ENCODE peak calls at places on chromosomes 1 and 21, in seven cellular contexts. C is progenitor cell of endocrine pancreas, A is astrocyte of the spinal cord, U is PC-3, V is dorsolateral prefrontal cortex, J is fibroblast of lung, D is choroid plexus epithelial cell. Q is an unnamed sample.

GRCh38 chr1:170562644-170563338 is 30.8 kb downstream of the GORAB start:
- DNase-seq in U (peak), C (no peak), V (peak), A (peak), J (peak), D (peak), Q (no peak)

GRCh38 chr1:46811053-46811452 is 12.2 kb downstream of the CYP4B1 start:
- DNase-seq in C (no peak), J (no peak), A (no peak), U (no peak), D (no peak), V (no peak), Q (no peak)

GRCh38 chr1:214120951-214121350 is 133.2 kb downstream of the PROX1 start:
- DNase-seq in V (no peak), A (no peak), J (no peak), D (no peak), U (no peak), C (no peak), Q (no peak)

GRCh38 chr1:228281631-228282328 is 73.9 kb downstream of the OBSCN start:
- DNase-seq in C (no peak), J (no peak), V (no peak), A (no peak), U (no peak), D (no peak), Q (no peak)

GRCh38 chr21:37225440-37225839 is 41.7 kb downstream of the VPS26C start:
- DNase-seq in D (no peak), A (no peak), U (no peak), J (no peak), C (no peak), V (no peak), Q (no peak)

GRCh38 chr1:227899141-227899819 is 48.5 kb downstream of the WNT9A start:
- DNase-seq in J (no peak), D (no peak), V (no peak), C (no peak), U (no peak), A (no peak), Q (peak)

GRCh38 chr1:222974496-222974895 is 159.7 kb downstream of the DISP1 start:
- DNase-seq in V (no peak), C (no peak), J (peak), U (peak), A (peak), D (peak), Q (no peak)

GRCh38 chr1:8674912-8675311 is 142.5 kb downstream of the RERE start:
- DNase-seq in J (peak), D (no peak), A (no peak), V (no peak), U (peak), C (no peak), Q (no peak)

GRCh38 chr1:220966874-220967631 is 87.8 kb downstream of the HLX start:
- DNase-seq in C (no peak), J (no peak), V (no peak), D (no peak), A (no peak), U (no peak), Q (no peak)

GRCh38 chr1:160401487-160401805 is 1.1 kb downstream of the VANGL2 start:
- DNase-seq in U (no peak), J (no peak), D (no peak), V (no peak), C (no peak), A (no peak), Q (no peak)

GRCh38 chr1:147168626-147169058 is 3.6 kb downstream of the PRKAB2 start:
- DNase-seq in U (peak), D (peak), V (no peak), C (no peak), J (peak), A (peak), Q (no peak)

GRCh38 chr1:183241446-183241845 is 55.4 kb downstream of the LAMC2 start:
- DNase-seq in A (no peak), U (no peak), J (peak), C (no peak), D (no peak), V (no peak), Q (no peak)

GRCh38 chr1:60090662-60091061 is 17.1 kb upstream of the C1orf87 start:
- DNase-seq in C (no peak), U (no peak), A (no peak), V (no peak), D (no peak), J (no peak), Q (no peak)

GRCh38 chr1:72140222-72140621 is 142.1 kb downstream of the NEGR1 start:
- DNase-seq in A (no peak), V (no peak), C (no peak), J (peak), D (no peak), U (no peak), Q (no peak)

GRCh38 chr1:157377216-157377821 is 175.0 kb downstream of the FCRL5 start:
- DNase-seq in A (peak), V (no peak), C (peak), U (peak), D (peak), J (no peak), Q (no peak)

GRCh38 chr1:2354511-2355407 is 36.6 kb downstream of the MORN1 start:
- DNase-seq in J (no peak), V (no peak), U (no peak), D (peak), A (no peak), C (no peak), Q (no peak)

GRCh38 chr1:174740248-174740990 is 259.3 kb upstream of the CACYBP start:
- DNase-seq in C (no peak), D (peak), J (peak), A (no peak), V (no peak), U (peak), Q (no peak)

GRCh38 chr1:15541231-15541792 is 14.7 kb downstream of the DNAJC16 start:
- DNase-seq in A (no peak), D (no peak), J (no peak), C (no peak), V (no peak), U (no peak), Q (no peak)

GRCh38 chr1:183087001-183087400 is 63.8 kb downstream of the LAMC1 start:
- DNase-seq in V (no peak), J (no peak), D (no peak), U (peak), A (no peak), C (no peak), Q (no peak)

DNA sequence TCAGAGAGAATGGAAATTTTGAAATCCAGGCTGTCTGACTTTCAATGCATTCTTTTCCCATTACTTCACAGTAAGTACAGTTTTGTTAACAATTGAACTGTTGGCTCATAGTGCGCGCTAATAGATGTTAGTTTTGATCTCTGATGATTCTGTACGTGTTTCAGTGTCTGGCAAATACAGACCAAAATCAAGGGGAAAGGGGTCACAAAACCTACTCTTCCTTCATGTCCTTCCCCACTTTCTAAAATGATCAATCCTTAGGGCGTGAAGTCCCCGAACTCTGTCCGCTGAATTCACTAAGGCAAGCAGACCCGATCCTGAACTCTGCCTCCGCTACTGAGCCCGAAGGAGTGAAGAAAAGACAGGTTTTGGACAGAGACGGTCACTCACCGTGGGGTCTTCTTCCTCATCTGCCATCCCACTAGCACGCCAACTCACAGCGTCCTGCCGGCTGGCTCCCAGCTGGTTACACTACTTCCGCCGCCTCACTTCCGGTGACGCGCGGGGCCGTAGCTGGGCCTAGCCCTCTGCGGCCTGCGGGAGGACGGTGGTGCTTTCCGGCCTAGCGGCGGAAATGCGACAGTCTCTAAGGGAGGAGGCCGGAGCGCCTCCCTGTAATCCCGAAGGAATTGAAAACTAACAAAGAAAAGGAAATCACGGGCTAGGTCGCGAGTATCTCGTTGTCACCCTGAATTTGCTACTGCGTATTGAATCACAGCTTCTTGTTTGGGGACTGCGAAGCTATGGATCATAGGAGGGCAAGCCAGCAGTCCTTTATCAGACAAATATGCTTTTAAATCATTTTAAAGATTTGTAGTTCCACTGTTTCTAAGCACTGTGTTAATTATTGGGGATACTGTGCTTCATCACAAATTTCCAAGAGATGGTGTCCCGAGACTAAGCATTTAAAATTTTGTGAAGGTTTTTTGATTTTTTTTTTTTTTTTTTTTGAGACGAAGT is at the start of gene TAF13:
- DNase-seq in C (peak), D (peak), A (peak), J (peak), U (peak), V (peak), Q (peak)
- TF ChIP-seq CTCF in C (no peak), D (peak), A (peak), J (peak), U (no peak), V (peak), Q (peak)

DNA sequence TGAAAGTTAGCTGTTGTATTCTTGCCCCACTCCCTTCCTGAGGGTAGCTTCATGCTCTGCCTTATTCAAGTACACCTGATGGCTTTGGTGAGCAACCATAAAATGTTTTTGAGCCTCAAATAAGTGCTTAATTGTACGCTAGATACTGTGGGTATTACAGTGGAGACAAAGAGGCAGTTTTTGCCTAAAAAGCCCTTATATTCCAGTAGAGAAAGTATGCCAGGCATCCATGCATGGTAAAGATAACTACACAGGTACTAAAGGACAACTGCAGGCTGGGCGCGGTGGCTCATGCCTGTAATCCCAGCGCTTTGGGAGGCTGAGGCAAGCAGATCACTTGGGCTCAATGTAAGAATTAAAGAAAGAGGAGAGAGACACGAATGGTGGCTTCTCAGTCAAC is 26.3 kb upstream of the NFASC start:
- DNase-seq in U (no peak), D (no peak), V (no peak), C (no peak), A (no peak), J (no peak), Q (no peak)
- TF ChIP-seq CTCF in U (no peak), D (no peak), V (no peak), C (no peak), A (no peak), J (no peak), Q (no peak)

DNA sequence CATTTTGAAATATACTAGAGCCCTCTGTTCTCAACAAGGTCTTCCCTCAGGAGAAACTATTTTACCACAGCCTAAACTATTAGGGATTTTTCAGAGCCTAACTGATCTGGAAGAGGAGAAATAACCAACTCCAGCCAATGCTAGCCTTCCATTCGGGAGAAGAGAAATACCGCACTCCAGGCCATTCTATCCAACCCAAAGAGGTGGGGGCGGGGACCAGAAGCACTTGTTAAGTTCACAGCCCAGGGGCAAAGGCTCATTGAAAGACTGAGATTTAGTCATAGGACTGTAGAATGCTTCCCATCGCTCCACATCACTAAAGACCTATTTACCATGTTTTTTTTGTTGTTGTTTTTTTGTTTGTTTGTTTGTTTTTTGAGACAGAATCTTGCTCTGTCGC is 35.4 kb upstream of the SLFNL1 start:
- DNase-seq in C (no peak), D (no peak), U (no peak), V (no peak), A (no peak), J (no peak), Q (no peak)
- TF ChIP-seq CTCF in C (no peak), D (no peak), U (no peak), V (no peak), A (no peak), J (no peak), Q (no peak)

DNA sequence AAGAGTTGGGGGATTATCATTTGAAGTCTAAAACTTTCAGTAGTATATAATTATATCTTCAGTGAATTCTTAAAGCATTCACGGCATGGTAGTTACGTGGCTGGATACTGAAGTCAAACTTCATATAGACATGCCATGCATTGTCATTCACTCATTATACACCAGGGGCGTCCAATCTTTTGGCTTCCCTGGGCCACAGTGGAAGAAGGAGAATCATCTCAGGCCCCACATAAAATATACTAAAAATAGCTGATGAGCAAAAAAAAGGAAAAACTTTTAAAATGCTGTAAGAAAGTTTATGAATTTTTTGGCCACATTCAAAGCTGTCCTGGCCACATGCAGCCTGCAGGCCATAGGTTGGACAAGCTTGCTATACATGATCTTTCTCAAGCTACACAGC is 43.8 kb downstream of the DENND1B start:
- DNase-seq in V (no peak), C (no peak), J (no peak), U (peak), A (no peak), D (no peak), Q (no peak)
- TF ChIP-seq CTCF in V (no peak), C (no peak), J (no peak), U (no peak), A (no peak), D (no peak), Q (peak)

DNA sequence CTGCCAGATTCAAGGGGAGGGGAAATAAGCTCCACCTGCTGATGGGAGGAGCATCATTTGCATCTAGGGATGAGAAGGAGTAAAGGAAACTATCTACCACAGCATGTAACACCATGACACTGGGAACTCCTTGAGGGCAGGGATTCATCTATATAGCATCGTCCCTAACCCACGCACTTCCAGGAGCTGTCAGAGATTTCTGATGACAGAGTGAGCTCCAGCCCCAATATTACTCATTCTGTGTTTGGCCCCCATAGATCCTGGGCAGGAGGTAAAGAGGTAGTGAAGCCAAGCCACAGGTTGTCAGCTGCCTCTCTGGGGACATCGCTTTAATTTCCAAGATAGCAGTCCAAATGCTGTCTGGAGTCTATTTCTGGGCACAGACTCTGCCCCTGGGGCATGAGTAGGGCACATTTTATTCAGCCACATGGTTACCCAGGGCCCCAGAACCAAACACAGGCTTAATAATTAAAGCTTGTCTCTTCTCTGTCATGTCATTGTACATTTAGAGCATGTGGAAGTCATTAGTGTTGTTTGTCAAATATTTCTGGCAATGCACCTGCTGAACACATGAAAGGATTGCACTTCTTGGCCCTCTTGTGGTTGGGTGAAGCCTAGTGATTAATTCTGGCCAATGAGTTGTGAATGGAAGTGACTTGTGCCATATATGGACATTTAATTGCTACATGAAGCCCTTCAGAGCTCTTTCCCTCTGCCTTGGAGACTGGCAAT is 105.9 kb upstream of the POU3F1 start:
- DNase-seq in U (peak), D (no peak), J (no peak), C (no peak), A (no peak), V (no peak), Q (no peak)
- TF ChIP-seq CTCF in U (peak), D (no peak), J (no peak), C (peak), A (no peak), V (no peak), Q (peak)

GRCh38 chr1:39572379-39573096 is 4.1 kb downstream of the PABPC4 start:
- DNase-seq in U (no peak), J (no peak), C (no peak), A (no peak), V (no peak), D (no peak), Q (no peak)

GRCh38 chr1:39574646-39575045 is 1.9 kb downstream of the PABPC4 start:
- DNase-seq in U (peak), A (peak), D (peak), C (no peak), J (peak), V (no peak), Q (no peak)

GRCh38 chr1:39575191-39576015 is 1.2 kb downstream of the PABPC4 start:
- DNase-seq in J (peak), A (peak), V (peak), D (peak), C (peak), U (peak), Q (no peak)

GRCh38 chr1:39573097-39573465 is 3.5 kb downstream of the PABPC4 start:
- DNase-seq in C (no peak), U (no peak), A (no peak), V (no peak), D (no peak), J (no peak), Q (no peak)

DNA sequence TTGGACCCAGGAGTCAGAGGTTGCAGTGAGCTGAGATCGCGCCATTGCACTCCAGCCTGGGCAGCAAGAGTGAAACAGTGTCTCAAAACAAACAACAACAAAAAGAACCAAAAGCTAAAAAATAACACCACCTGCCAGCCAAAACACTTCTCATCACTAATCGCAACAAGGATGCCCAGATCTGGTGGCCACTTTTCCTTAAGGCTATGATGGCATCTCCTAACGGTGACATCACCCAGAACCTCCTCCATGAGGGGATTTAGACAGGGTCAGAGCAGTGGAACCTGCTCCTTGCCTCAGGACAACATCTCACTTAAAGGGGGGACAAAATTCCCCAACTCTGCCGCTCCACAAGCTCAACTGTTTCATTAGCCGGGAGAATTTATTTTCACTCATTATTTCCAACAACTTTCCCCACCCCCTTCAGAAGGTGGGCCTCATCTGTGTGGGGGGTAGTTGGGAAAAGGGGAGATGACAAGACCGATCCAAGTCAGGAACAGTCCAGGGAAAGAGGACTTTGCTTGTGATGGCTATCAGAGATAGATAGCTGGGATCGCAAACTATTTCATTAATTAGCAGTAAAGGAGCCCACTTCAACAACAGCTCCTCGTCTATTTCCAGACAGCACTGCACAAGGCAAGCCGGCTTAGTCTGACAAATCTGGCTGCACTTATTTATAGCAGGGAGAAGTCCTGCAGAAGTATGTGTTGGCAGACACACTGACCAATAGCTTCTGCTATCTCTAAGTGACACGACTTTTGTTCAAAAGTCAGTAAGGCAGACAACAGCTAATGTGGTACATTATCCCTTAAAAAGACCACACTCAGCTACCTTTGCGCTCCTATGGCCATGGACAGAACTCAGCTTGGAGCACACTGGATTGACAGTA is 2.6 kb downstream of the PABPC4 start:
- DNase-seq in V (no peak), C (no peak), J (peak), D (peak), A (peak), U (peak), Q (no peak)
- TF ChIP-seq CTCF in V (no peak), C (no peak), J (no peak), D (no peak), A (no peak), U (no peak), Q (no peak)